ENCODE peak calls at places on chromosomes 3 and 15, in five cellular contexts. X, U, E, B and M are unnamed samples.
A peak's percentile ranks its signal among the peaks of the same experiment; 100 is the strongest.

GRCh38 chr3:37923576-37923926 is 61.9 kb downstream of the CTDSPL start:
- DNase-seq in E (no peak), X (no peak), B (no peak), U (no peak), M (no peak)

GRCh38 chr3:85495602-85496001 is 536.8 kb downstream of the CADM2 start:
- DNase-seq in B (no peak), E (no peak), U (no peak), X (no peak), M (no peak)

GRCh38 chr15:63835211-63835568 is 1.4 kb upstream of the HERC1 start:
- DNase-seq in X (no peak), U (no peak), B (no peak), E (no peak), M (no peak)

GRCh38 chr15:58361291-58361759 is 70.5 kb upstream of the LIPC start:
- DNase-seq in B (no peak), X (no peak), E (peak; percentile 86), U (peak; percentile 93), M (peak; percentile 82)

GRCh38 chr15:101050647-101051290 is 131.6 kb downstream of the LRRK1 start:
- DNase-seq in X (no peak), E (no peak), U (no peak), B (no peak), M (no peak)

GRCh38 chr15:71080705-71081104 is 34.6 kb upstream of the THSD4 start:
- DNase-seq in U (no peak), E (peak; percentile 55), B (no peak), X (no peak), M (peak; percentile 73)

GRCh38 chr3:161600185-161600584 is 103.6 kb downstream of the OTOL1 start:
- DNase-seq in B (no peak), X (no peak), U (peak; percentile 67), E (no peak), M (no peak)

GRCh38 chr3:8622873-8623725 is 21.5 kb downstream of the SSUH2 start:
- DNase-seq in E (peak; percentile 87), U (peak; percentile 42), B (no peak), X (peak; percentile 80), M (peak; percentile 90)

GRCh38 chr3:141680620-141681389 is 57.3 kb upstream of the RNF7 start:
- DNase-seq in E (no peak), X (no peak), B (peak; percentile 90), U (peak; percentile 81), M (peak; percentile 29)

GRCh38 chr15:80093854-80094418 is 34.5 kb downstream of the ZFAND6 start:
- DNase-seq in B (no peak), X (no peak), U (peak; percentile 3), E (no peak), M (no peak)

GRCh38 chr3:187971629-187972028 is 182.3 kb upstream of the LPP start:
- DNase-seq in U (no peak), E (no peak), X (no peak), B (no peak), M (no peak)

GRCh38 chr15:25335279-25335678 is 103.5 kb downstream of the UBE3A start:
- DNase-seq in U (no peak), X (no peak), B (no peak), E (no peak), M (no peak)

GRCh38 chr3:126389112-126389791 is 5.5 kb upstream of the CFAP100 start:
- DNase-seq in X (peak; percentile 65), E (peak; percentile 91), U (peak; percentile 74), B (no peak), M (peak; percentile 95)

GRCh38 chr3:143170043-143170442 is 50.5 kb downstream of the CHST2 start:
- DNase-seq in B (no peak), U (no peak), X (no peak), E (no peak), M (no peak)

GRCh38 chr3:42174679-42175660 is 83.8 kb downstream of the TRAK1 start:
- DNase-seq in E (no peak), B (no peak), U (peak; percentile 55), X (peak; percentile 59), M (no peak)

GRCh38 chr3:77325702-77326101 is 285.8 kb downstream of the ROBO2 start:
- DNase-seq in X (no peak), B (no peak), U (no peak), E (no peak), M (no peak)

GRCh38 chr15:40266828-40267304 is 16.0 kb downstream of the ANKRD63 start:
- DNase-seq in B (no peak), U (no peak), E (peak; percentile 94), X (no peak), M (peak; percentile 96)

GRCh38 chr3:113275876-113276580 is 64.7 kb downstream of the BOC start:
- DNase-seq in X (no peak), B (no peak), E (peak; percentile 83), U (peak; percentile 74), M (peak; percentile 73)

GRCh38 chr15:98850991-98851776 is 156.4 kb downstream of the PGPEP1L start:
- DNase-seq in U (peak; percentile 80), E (peak; percentile 47), B (peak; percentile 24), X (peak; percentile 86), M (peak; percentile 80)

GRCh38 chr3:17831366-17831765 is 88.9 kb upstream of the TBC1D5 start:
- DNase-seq in E (peak; percentile 52), X (no peak), U (no peak), B (no peak), M (no peak)

GRCh38 chr3:117553461-117553860 is 843.9 kb downstream of the TUSC7 start:
- DNase-seq in B (no peak), E (peak; percentile 34), U (no peak), X (no peak), M (peak; percentile 27)

GRCh38 chr3:14505001-14505802 is 34.9 kb downstream of the GRIP2 start:
- DNase-seq in X (peak; percentile 56), U (no peak), B (no peak), E (no peak), M (no peak)

GRCh38 chr15:50879016-50879415 is 29.5 kb upstream of the AP4E1 start:
- DNase-seq in E (no peak), U (no peak), X (no peak), B (no peak), M (no peak)

GRCh38 chr3:193040836-193041672 is 123.4 kb upstream of the MB21D2 start:
- DNase-seq in E (peak; percentile 71), B (peak; percentile 71), X (no peak), U (peak; percentile 63), M (peak; percentile 60)

GRCh38 chr3:17507480-17507879 is 235.0 kb downstream of the TBC1D5 start:
- DNase-seq in B (no peak), X (no peak), E (no peak), U (no peak), M (no peak)

GRCh38 chr15:71118881-71119632 is 3.8 kb downstream of the THSD4 start:
- DNase-seq in U (no peak), X (no peak), B (no peak), E (no peak), M (no peak)

GRCh38 chr3:69178838-69179739 is 56.7 kb upstream of the LMOD3 start:
- DNase-seq in E (no peak), U (no peak), B (no peak), X (no peak), M (no peak)

GRCh38 chr3:73624363-73625123 is at the start of gene PDZRN3:
- DNase-seq in X (no peak), E (peak; percentile 95), U (peak; percentile 86), B (peak; percentile 33), M (peak; percentile 85)

GRCh38 chr3:178496911-178497310 is 39.3 kb upstream of the KCNMB2 start:
- DNase-seq in E (no peak), X (no peak), U (no peak), B (no peak), M (no peak)

GRCh38 chr15:95559875-95560394 is 770.6 kb upstream of the NR2F2 start:
- DNase-seq in E (peak; percentile 87), X (no peak), B (no peak), U (no peak), M (peak; percentile 64)

GRCh38 chr3:127455541-127456450 is 134.7 kb downstream of the TPRA1 start:
- DNase-seq in B (peak; percentile 84), E (peak; percentile 86), X (peak; percentile 74), U (peak; percentile 73), M (peak; percentile 95)

GRCh38 chr3:151372063-151372820 is 12.3 kb downstream of the P2RY12 start:
- DNase-seq in U (no peak), X (no peak), B (no peak), E (peak; percentile 32), M (peak; percentile 6)

GRCh38 chr15:52466134-52466701 is 62.5 kb downstream of the MYO5A start:
- DNase-seq in E (no peak), X (peak; percentile 82), B (no peak), U (no peak), M (no peak)

GRCh38 chr15:89809093-89809786 is 5.4 kb downstream of the ANPEP start:
- DNase-seq in U (no peak), B (no peak), X (no peak), E (no peak), M (no peak)